ENCODE peak calls at places on chromosome 20, in nine cellular contexts. One of them, this sample, is unnamed.

GRCh38 chr20:60209048-60209447 is 250.8 kb downstream of the CDH26 start:
- DNase-seq in AG04449: no peak
- DNase-seq in choroid plexus epithelial cell: no peak
- DNase-seq in fibroblast of mammary gland: no peak
- DNase-seq in foreskin keratinocyte: no peak
- DNase-seq in NB4: no peak
- DNase-seq in neural progenitor cell: no peak
- DNase-seq in pancreas: no peak
- DNase-seq in kidney epithelial cell: no peak
- DNase-seq in this sample: no peak

GRCh38 chr20:20892328-20892727 is 179.9 kb upstream of the RALGAPA2 start:
- DNase-seq in neural progenitor cell: no peak
- DNase-seq in AG04449: no peak
- DNase-seq in foreskin keratinocyte: no peak
- DNase-seq in choroid plexus epithelial cell: no peak
- DNase-seq in fibroblast of mammary gland: no peak
- DNase-seq in kidney epithelial cell: no peak
- DNase-seq in pancreas: no peak
- DNase-seq in NB4: no peak
- DNase-seq in this sample: no peak

GRCh38 chr20:32510120-32510600 is 75.0 kb downstream of the NOL4L start:
- DNase-seq in neural progenitor cell: no peak
- DNase-seq in choroid plexus epithelial cell: no peak
- DNase-seq in foreskin keratinocyte: no peak
- DNase-seq in kidney epithelial cell: no peak
- DNase-seq in NB4: no peak
- DNase-seq in AG04449: no peak
- DNase-seq in pancreas: no peak
- DNase-seq in fibroblast of mammary gland: no peak
- DNase-seq in this sample: no peak

GRCh38 chr20:40868568-40869223 is 159.9 kb upstream of the TOP1 start:
- DNase-seq in fibroblast of mammary gland: peak; percentile 71
- DNase-seq in choroid plexus epithelial cell: peak; percentile 94
- DNase-seq in neural progenitor cell: no peak
- DNase-seq in NB4: no peak
- DNase-seq in pancreas: no peak
- DNase-seq in kidney epithelial cell: no peak
- DNase-seq in foreskin keratinocyte: no peak
- DNase-seq in AG04449: no peak
- DNase-seq in this sample: no peak

GRCh38 chr20:62299666-62300236 is 3.0 kb upstream of the ADRM1 start:
- DNase-seq in fibroblast of mammary gland: no peak
- DNase-seq in pancreas: no peak
- DNase-seq in AG04449: no peak
- DNase-seq in neural progenitor cell: no peak
- DNase-seq in foreskin keratinocyte: no peak
- DNase-seq in NB4: no peak
- DNase-seq in kidney epithelial cell: no peak
- DNase-seq in choroid plexus epithelial cell: no peak
- DNase-seq in this sample: no peak

GRCh38 chr20:53165452-53165851 is 193.3 kb downstream of the TSHZ2 start:
- DNase-seq in neural progenitor cell: no peak
- DNase-seq in fibroblast of mammary gland: no peak
- DNase-seq in pancreas: no peak
- DNase-seq in kidney epithelial cell: no peak
- DNase-seq in AG04449: no peak
- DNase-seq in choroid plexus epithelial cell: no peak
- DNase-seq in foreskin keratinocyte: no peak
- DNase-seq in NB4: no peak
- DNase-seq in this sample: no peak

GRCh38 chr20:43725666-43726065 is 1.1 kb downstream of the GTSF1L start:
- DNase-seq in kidney epithelial cell: no peak
- DNase-seq in choroid plexus epithelial cell: peak; percentile 24
- DNase-seq in fibroblast of mammary gland: no peak
- DNase-seq in foreskin keratinocyte: no peak
- DNase-seq in neural progenitor cell: no peak
- DNase-seq in pancreas: no peak
- DNase-seq in NB4: peak; percentile 28
- DNase-seq in AG04449: no peak
- DNase-seq in this sample: no peak

GRCh38 chr20:15512916-15513315 is 1060.3 kb downstream of the KIF16B start:
- DNase-seq in neural progenitor cell: no peak
- DNase-seq in NB4: no peak
- DNase-seq in pancreas: no peak
- DNase-seq in kidney epithelial cell: no peak
- DNase-seq in foreskin keratinocyte: no peak
- DNase-seq in AG04449: no peak
- DNase-seq in fibroblast of mammary gland: no peak
- DNase-seq in choroid plexus epithelial cell: no peak
- DNase-seq in this sample: no peak

GRCh38 chr20:62684986-62685385 is 23.6 kb upstream of the NTSR1 start:
- DNase-seq in NB4: no peak
- DNase-seq in pancreas: no peak
- DNase-seq in kidney epithelial cell: no peak
- DNase-seq in fibroblast of mammary gland: no peak
- DNase-seq in choroid plexus epithelial cell: no peak
- DNase-seq in AG04449: no peak
- DNase-seq in neural progenitor cell: no peak
- DNase-seq in foreskin keratinocyte: no peak
- DNase-seq in this sample: peak; percentile 38

GRCh38 chr20:58192567-58192966 is 35.9 kb downstream of the ANKRD60 start:
- DNase-seq in choroid plexus epithelial cell: no peak
- DNase-seq in neural progenitor cell: no peak
- DNase-seq in pancreas: no peak
- DNase-seq in NB4: peak; percentile 20
- DNase-seq in AG04449: no peak
- DNase-seq in fibroblast of mammary gland: no peak
- DNase-seq in kidney epithelial cell: no peak
- DNase-seq in foreskin keratinocyte: no peak
- DNase-seq in this sample: peak; percentile 54

GRCh38 chr20:14955396-14955795 is 618.0 kb upstream of the FLRT3 start:
- DNase-seq in kidney epithelial cell: no peak
- DNase-seq in fibroblast of mammary gland: no peak
- DNase-seq in neural progenitor cell: no peak
- DNase-seq in NB4: peak; percentile 1
- DNase-seq in pancreas: no peak
- DNase-seq in foreskin keratinocyte: no peak
- DNase-seq in AG04449: no peak
- DNase-seq in choroid plexus epithelial cell: no peak
- DNase-seq in this sample: no peak

GRCh38 chr20:62815066-62815991 is 1.5 kb upstream of the COL9A3 start:
- DNase-seq in AG04449: no peak
- DNase-seq in pancreas: no peak
- DNase-seq in foreskin keratinocyte: no peak
- DNase-seq in neural progenitor cell: peak; percentile 66
- DNase-seq in choroid plexus epithelial cell: peak; percentile 54
- DNase-seq in NB4: no peak
- DNase-seq in fibroblast of mammary gland: peak; percentile 48
- DNase-seq in kidney epithelial cell: no peak
- DNase-seq in this sample: peak; percentile 46

GRCh38 chr20:30281584-30282197 is 975.8 kb upstream of the DEFB115 start:
- DNase-seq in pancreas: no peak
- DNase-seq in choroid plexus epithelial cell: no peak
- DNase-seq in foreskin keratinocyte: no peak
- DNase-seq in fibroblast of mammary gland: no peak
- DNase-seq in AG04449: no peak
- DNase-seq in neural progenitor cell: no peak
- DNase-seq in NB4: no peak
- DNase-seq in kidney epithelial cell: no peak
- DNase-seq in this sample: no peak

GRCh38 chr20:30284533-30284932 is 972.9 kb upstream of the DEFB115 start:
- DNase-seq in neural progenitor cell: no peak
- DNase-seq in AG04449: no peak
- DNase-seq in pancreas: no peak
- DNase-seq in choroid plexus epithelial cell: no peak
- DNase-seq in foreskin keratinocyte: no peak
- DNase-seq in kidney epithelial cell: no peak
- DNase-seq in NB4: no peak
- DNase-seq in fibroblast of mammary gland: no peak
- DNase-seq in this sample: no peak

GRCh38 chr20:30286157-30286556 is 971.3 kb upstream of the DEFB115 start:
- DNase-seq in AG04449: no peak
- DNase-seq in NB4: no peak
- DNase-seq in choroid plexus epithelial cell: no peak
- DNase-seq in pancreas: no peak
- DNase-seq in fibroblast of mammary gland: no peak
- DNase-seq in foreskin keratinocyte: no peak
- DNase-seq in kidney epithelial cell: no peak
- DNase-seq in neural progenitor cell: no peak
- DNase-seq in this sample: no peak
- TF ChIP-seq CTCF in AG04449: no peak
- TF ChIP-seq CTCF in NB4: no peak
- TF ChIP-seq CTCF in choroid plexus epithelial cell: peak; percentile 33
- TF ChIP-seq CTCF in pancreas: peak; percentile 8
- TF ChIP-seq CTCF in fibroblast of mammary gland: no peak
- TF ChIP-seq CTCF in foreskin keratinocyte: no peak
- TF ChIP-seq CTCF in kidney epithelial cell: no peak
- TF ChIP-seq CTCF in neural progenitor cell: no peak
- TF ChIP-seq CTCF in this sample: no peak

DNA sequence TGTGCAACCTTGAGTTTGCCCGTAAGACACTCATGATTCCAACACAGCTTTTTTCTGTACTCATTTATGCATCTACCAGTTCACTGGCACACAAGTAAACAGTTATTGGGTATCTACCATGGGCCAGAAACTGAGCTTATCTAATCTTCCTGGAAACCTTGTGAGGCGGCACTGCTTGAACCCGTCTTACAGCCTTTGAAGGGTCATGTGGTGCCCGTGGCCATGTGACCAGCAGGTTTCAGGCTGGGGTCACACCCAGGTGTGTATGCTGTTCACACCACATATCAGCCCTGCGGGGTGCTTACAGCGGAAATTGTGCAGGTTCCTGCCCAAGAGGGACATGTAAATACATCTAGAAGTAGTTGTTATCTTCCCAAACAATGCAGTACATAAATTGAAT is 6.1 kb downstream of the THBD start:
- DNase-seq in fibroblast of mammary gland: no peak
- DNase-seq in neural progenitor cell: no peak
- DNase-seq in kidney epithelial cell: no peak
- DNase-seq in pancreas: no peak
- DNase-seq in AG04449: no peak
- DNase-seq in foreskin keratinocyte: no peak
- DNase-seq in choroid plexus epithelial cell: no peak
- DNase-seq in NB4: no peak
- DNase-seq in this sample: no peak
- TF ChIP-seq CTCF in fibroblast of mammary gland: no peak
- TF ChIP-seq CTCF in neural progenitor cell: no peak
- TF ChIP-seq CTCF in kidney epithelial cell: no peak
- TF ChIP-seq CTCF in pancreas: no peak
- TF ChIP-seq CTCF in AG04449: no peak
- TF ChIP-seq CTCF in foreskin keratinocyte: peak; percentile 33
- TF ChIP-seq CTCF in choroid plexus epithelial cell: no peak
- TF ChIP-seq CTCF in NB4: no peak
- TF ChIP-seq CTCF in this sample: no peak

GRCh38 chr20:45970646-45971424 is 1.2 kb downstream of the ZNF335 start:
- DNase-seq in choroid plexus epithelial cell: peak; percentile 48
- DNase-seq in pancreas: no peak
- DNase-seq in kidney epithelial cell: no peak
- DNase-seq in AG04449: no peak
- DNase-seq in neural progenitor cell: peak; percentile 30
- DNase-seq in fibroblast of mammary gland: peak; percentile 27
- DNase-seq in NB4: peak; percentile 46
- DNase-seq in foreskin keratinocyte: no peak
- DNase-seq in this sample: peak; percentile 19

GRCh38 chr20:45969712-45970634 is 2.0 kb downstream of the ZNF335 start:
- DNase-seq in fibroblast of mammary gland: peak; percentile 76
- DNase-seq in neural progenitor cell: peak; percentile 80
- DNase-seq in kidney epithelial cell: peak; percentile 18
- DNase-seq in NB4: peak; percentile 85
- DNase-seq in choroid plexus epithelial cell: peak; percentile 81
- DNase-seq in foreskin keratinocyte: no peak
- DNase-seq in pancreas: peak; percentile 36
- DNase-seq in AG04449: no peak
- DNase-seq in this sample: no peak

GRCh38 chr20:45971425-45971674 is 653 bp downstream of the ZNF335 start:
- DNase-seq in pancreas: no peak
- DNase-seq in AG04449: no peak
- DNase-seq in fibroblast of mammary gland: no peak
- DNase-seq in kidney epithelial cell: no peak
- DNase-seq in NB4: no peak
- DNase-seq in foreskin keratinocyte: no peak
- DNase-seq in neural progenitor cell: no peak
- DNase-seq in choroid plexus epithelial cell: no peak
- DNase-seq in this sample: no peak

GRCh38 chr20:45972500-45973183 is 639 bp upstream of the ZNF335 start:
- DNase-seq in neural progenitor cell: no peak
- DNase-seq in fibroblast of mammary gland: no peak
- DNase-seq in NB4: no peak
- DNase-seq in kidney epithelial cell: peak; percentile 66
- DNase-seq in choroid plexus epithelial cell: no peak
- DNase-seq in AG04449: no peak
- DNase-seq in foreskin keratinocyte: peak; percentile 92
- DNase-seq in pancreas: no peak
- DNase-seq in this sample: no peak

DNA sequence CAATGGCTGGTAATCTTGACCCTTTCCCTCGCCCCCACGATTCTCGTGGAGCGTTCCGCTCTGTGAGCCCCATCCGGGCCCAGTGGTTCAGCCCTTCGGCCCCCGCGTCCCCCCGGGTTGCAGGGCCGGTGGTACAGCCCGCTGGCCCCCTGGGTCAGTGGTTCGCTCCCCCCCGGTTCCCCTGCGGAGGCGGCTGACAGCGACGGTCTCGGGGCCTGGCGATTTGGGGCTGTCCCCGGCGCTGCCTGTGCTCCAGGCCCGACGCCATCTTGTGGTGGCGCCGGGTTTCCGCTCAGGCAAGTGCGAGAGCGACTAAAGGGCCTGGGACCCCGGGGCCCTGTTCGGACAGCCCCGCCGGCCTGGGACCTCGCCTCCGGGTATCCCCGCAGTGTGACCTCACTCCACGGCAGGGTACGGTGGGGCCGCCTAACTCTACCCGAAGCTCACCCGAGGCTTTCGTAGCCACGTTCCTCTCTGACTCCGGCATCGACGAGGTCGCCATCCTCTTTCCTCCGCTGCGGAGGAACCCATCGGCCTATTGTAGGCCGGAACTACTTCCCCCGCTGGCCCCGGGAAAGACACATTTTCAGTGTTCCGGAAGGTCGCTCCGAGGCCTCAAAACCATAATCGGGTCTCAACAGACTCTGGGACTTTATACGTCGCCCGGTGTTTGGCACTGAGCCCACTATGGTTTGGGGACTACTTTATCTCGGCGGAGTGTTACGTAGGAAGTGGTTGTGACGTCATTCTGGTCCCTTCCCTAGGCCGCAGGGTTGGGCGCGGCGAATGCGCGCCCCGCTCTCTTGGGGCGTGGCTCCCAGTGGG is at the start of gene ZNF335:
- DNase-seq in NB4: peak; percentile 99
- DNase-seq in AG04449: peak; percentile 82
- DNase-seq in neural progenitor cell: peak; percentile 98
- DNase-seq in pancreas: peak; percentile 97
- DNase-seq in fibroblast of mammary gland: peak; percentile 96
- DNase-seq in choroid plexus epithelial cell: peak; percentile 98
- DNase-seq in kidney epithelial cell: peak; percentile 35
- DNase-seq in foreskin keratinocyte: peak; percentile 76
- DNase-seq in this sample: peak; percentile 95
- TF ChIP-seq CTCF in NB4: no peak
- TF ChIP-seq CTCF in AG04449: peak; percentile 38
- TF ChIP-seq CTCF in neural progenitor cell: peak; percentile 39
- TF ChIP-seq CTCF in pancreas: no peak
- TF ChIP-seq CTCF in fibroblast of mammary gland: no peak
- TF ChIP-seq CTCF in choroid plexus epithelial cell: peak; percentile 42
- TF ChIP-seq CTCF in kidney epithelial cell: peak; percentile 12
- TF ChIP-seq CTCF in foreskin keratinocyte: peak; percentile 44
- TF ChIP-seq CTCF in this sample: no peak

GRCh38 chr20:34129518-34130162 is 17.6 kb upstream of the EIF2S2 start:
- DNase-seq in neural progenitor cell: peak; percentile 84
- DNase-seq in foreskin keratinocyte: peak; percentile 13
- DNase-seq in NB4: peak; percentile 81
- DNase-seq in AG04449: no peak
- DNase-seq in pancreas: peak; percentile 61
- DNase-seq in choroid plexus epithelial cell: peak; percentile 85
- DNase-seq in fibroblast of mammary gland: peak; percentile 74
- DNase-seq in kidney epithelial cell: no peak
- DNase-seq in this sample: peak; percentile 64
- TF ChIP-seq CTCF in neural progenitor cell: peak; percentile 89
- TF ChIP-seq CTCF in foreskin keratinocyte: peak; percentile 90
- TF ChIP-seq CTCF in NB4: peak; percentile 80
- TF ChIP-seq CTCF in AG04449: peak; percentile 71
- TF ChIP-seq CTCF in pancreas: peak; percentile 80
- TF ChIP-seq CTCF in choroid plexus epithelial cell: peak; percentile 85
- TF ChIP-seq CTCF in fibroblast of mammary gland: peak; percentile 82
- TF ChIP-seq CTCF in kidney epithelial cell: peak; percentile 69
- TF ChIP-seq CTCF in this sample: peak; percentile 84